ENCODE peak calls at places on chromosomes 4 and X, in nine cellular contexts. J is uterus, L is RWPE1, H is AG09319, B is progenitor cell of endocrine pancreas, E is Calu3, S is fibroblast of lung, O is psoas muscle, P is astrocyte of the spinal cord. G is an unnamed sample.

GRCh38 chrX:8851487-8851886 is 50.3 kb upstream of the FAM9A start:
- DNase-seq in J (no peak), L (no peak), H (no peak), B (no peak), E (no peak), S (no peak), O (no peak), P (no peak), G (no peak)

GRCh38 chrX:155951237-155951789 is 46.2 kb upstream of the IL9R start:
- DNase-seq in J (no peak), L (no peak), H (no peak), B (no peak), E (no peak), S (no peak), O (no peak), P (no peak), G (no peak)

GRCh38 chr4:76765473-76766183 is 132.3 kb downstream of the SOWAHB start:
- DNase-seq in J (no peak), L (no peak), H (peak; percentile 75), B (no peak), E (no peak), S (peak; percentile 74), O (no peak), P (no peak), G (no peak)

GRCh38 chr4:1557221-1557597 is 126.9 kb downstream of the FAM53A start:
- DNase-seq in J (no peak), L (no peak), H (no peak), B (no peak), E (no peak), S (no peak), O (no peak), P (no peak), G (no peak)

GRCh38 chr4:80362578-80363181 is 27.1 kb downstream of the CFAP299 start:
- DNase-seq in J (no peak), L (peak; percentile 21), H (no peak), B (peak; percentile 46), E (peak; percentile 59), S (peak; percentile 58), O (no peak), P (peak; percentile 55), G (peak; percentile 59)

GRCh38 chr4:113921089-113921842 is 58.2 kb downstream of the ARSJ start:
- DNase-seq in J (no peak), L (no peak), H (no peak), B (no peak), E (no peak), S (peak; percentile 61), O (no peak), P (peak; percentile 49), G (peak; percentile 35)

GRCh38 chr4:116618638-116619037 is 466.7 kb downstream of the TRAM1L1 start:
- DNase-seq in J (no peak), L (no peak), H (no peak), B (no peak), E (no peak), S (no peak), O (no peak), P (no peak), G (no peak)

GRCh38 chrX:68997911-68998310 is 167.3 kb downstream of the PJA1 start:
- DNase-seq in J (peak; percentile 80), L (no peak), H (peak; percentile 25), B (peak; percentile 1), E (no peak), S (peak; percentile 88), O (no peak), P (peak; percentile 73), G (peak; percentile 72)

GRCh38 chr4:152579916-152580315 is 44.0 kb upstream of the FBXW7 start:
- DNase-seq in J (no peak), L (no peak), H (no peak), B (no peak), E (no peak), S (no peak), O (no peak), P (no peak), G (no peak)

GRCh38 chr4:152578670-152579069 is 42.8 kb upstream of the FBXW7 start:
- DNase-seq in J (no peak), L (no peak), H (no peak), B (no peak), E (no peak), S (no peak), O (no peak), P (no peak), G (no peak)

GRCh38 chr4:152585036-152585439 is 49.1 kb upstream of the FBXW7 start:
- DNase-seq in J (no peak), L (no peak), H (no peak), B (no peak), E (no peak), S (peak; percentile 26), O (no peak), P (no peak), G (no peak)

GRCh38 chr4:152579107-152579764 is 43.3 kb upstream of the FBXW7 start:
- DNase-seq in J (no peak), L (no peak), H (no peak), B (no peak), E (no peak), S (no peak), O (no peak), P (no peak), G (no peak)

GRCh38 chr4:152581536-152582160 is 45.8 kb upstream of the FBXW7 start:
- DNase-seq in J (no peak), L (no peak), H (no peak), B (no peak), E (no peak), S (no peak), O (no peak), P (no peak), G (no peak)
- TF ChIP-seq CTCF in J (no peak), L (no peak), H (no peak), B (peak; percentile 24), E (no peak), S (no peak), O (no peak), P (peak; percentile 33), G (no peak)

GRCh38 chr4:139686130-139686529 is 20.5 kb downstream of the MGST2 start:
- DNase-seq in J (no peak), L (no peak), H (no peak), B (no peak), E (no peak), S (no peak), O (no peak), P (no peak), G (no peak)

GRCh38 chr4:139689093-139689722 is 23.6 kb downstream of the MGST2 start:
- DNase-seq in J (no peak), L (no peak), H (no peak), B (no peak), E (no peak), S (no peak), O (no peak), P (no peak), G (no peak)

GRCh38 chr4:139684351-139684750 is 18.7 kb downstream of the MGST2 start:
- DNase-seq in J (no peak), L (no peak), H (peak; percentile 19), B (no peak), E (no peak), S (peak; percentile 10), O (no peak), P (no peak), G (no peak)

GRCh38 chr4:139685180-139685579 is 19.6 kb downstream of the MGST2 start:
- DNase-seq in J (no peak), L (no peak), H (no peak), B (no peak), E (no peak), S (no peak), O (no peak), P (no peak), G (no peak)

DNA sequence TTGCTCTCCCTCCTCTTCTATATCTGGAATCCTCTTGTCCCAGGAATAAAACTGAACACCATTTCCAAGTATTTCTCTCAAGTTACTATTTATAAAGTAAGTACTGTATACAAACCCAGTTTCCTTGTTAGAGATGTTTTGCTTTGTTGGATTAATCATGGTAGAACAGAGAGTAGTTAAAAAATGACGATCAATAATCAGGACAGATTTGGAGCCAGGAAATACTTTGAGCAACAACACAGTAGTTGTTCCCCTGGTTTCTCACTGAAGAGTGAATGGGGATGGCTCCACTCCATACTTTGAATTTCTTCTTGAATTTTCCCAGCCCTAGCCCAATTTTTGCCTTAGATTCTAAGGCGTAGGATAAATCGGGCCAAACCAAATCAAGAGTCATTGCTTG is 21.4 kb downstream of the MGST2 start:
- DNase-seq in J (no peak), L (no peak), H (no peak), B (no peak), E (no peak), S (no peak), O (no peak), P (no peak), G (no peak)
- TF ChIP-seq CTCF in J (no peak), L (no peak), H (no peak), B (no peak), E (no peak), S (no peak), O (no peak), P (no peak), G (no peak)

DNA sequence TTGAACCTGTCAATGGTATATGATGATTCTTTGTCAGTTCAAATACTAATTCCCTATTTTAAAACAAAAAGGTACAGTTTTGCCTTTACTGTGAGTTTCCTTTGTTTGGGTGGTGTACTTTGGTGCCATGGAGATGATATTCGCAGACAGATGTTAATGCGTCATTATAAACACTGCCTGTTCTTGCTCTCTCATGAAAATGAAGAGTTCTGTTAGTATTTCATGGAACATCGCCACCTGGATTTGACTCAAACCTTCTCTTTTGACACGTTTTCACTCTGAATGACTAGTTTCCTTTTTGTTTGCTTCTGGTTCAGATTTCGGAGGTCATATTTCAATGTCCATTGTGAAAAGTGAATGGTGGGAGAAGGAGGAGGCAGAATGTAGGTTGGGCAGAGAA is 6.9 kb upstream of the CTSO start:
- DNase-seq in J (no peak), L (peak; percentile 8), H (peak; percentile 14), B (no peak), E (no peak), S (peak; percentile 68), O (no peak), P (peak; percentile 61), G (peak; percentile 84)
- TF ChIP-seq CTCF in J (no peak), L (no peak), H (no peak), B (no peak), E (no peak), S (no peak), O (no peak), P (no peak), G (no peak)

GRCh38 chr4:112633477-112634235 is 3.1 kb downstream of the ZGRF1 start:
- DNase-seq in J (no peak), L (peak; percentile 23), H (no peak), B (no peak), E (no peak), S (peak; percentile 71), O (no peak), P (peak; percentile 53), G (peak; percentile 69)
- TF ChIP-seq CTCF in J (peak; percentile 45), L (peak; percentile 69), H (peak; percentile 55), B (peak; percentile 54), E (no peak), S (peak; percentile 54), O (peak; percentile 67), P (peak; percentile 40), G (peak; percentile 22)

GRCh38 chr4:158496030-158496741 is 25.5 kb upstream of the RXFP1 start:
- DNase-seq in J (peak; percentile 14), L (peak; percentile 3), H (no peak), B (peak; percentile 26), E (peak; percentile 48), S (no peak), O (no peak), P (no peak), G (peak; percentile 40)
- TF ChIP-seq CTCF in J (no peak), L (peak; percentile 9), H (peak; percentile 41), B (peak; percentile 61), E (peak; percentile 36), S (peak; percentile 28), O (peak; percentile 41), P (peak; percentile 55), G (peak; percentile 60)

GRCh38 chr4:189124149-189124758 is 816.4 kb upstream of the FRG1 start:
- DNase-seq in J (no peak), L (peak; percentile 30), H (no peak), B (no peak), E (peak; percentile 34), S (peak; percentile 65), O (no peak), P (peak; percentile 42), G (peak; percentile 70)
- TF ChIP-seq CTCF in J (peak; percentile 44), L (peak; percentile 74), H (peak; percentile 81), B (peak; percentile 84), E (peak; percentile 45), S (peak; percentile 81), O (peak; percentile 43), P (peak; percentile 73), G (peak; percentile 61)

G was measured in cardiac fibroblast.